ENCODE peak calls at places on chromosomes 3 and 15, in seven cellular contexts. Y, F, I, X, P, E and C are unnamed samples.

GRCh38 chr3:108472011-108472591 is 38.3 kb downstream of the MYH15 start:
- DNase-seq in I (peak), X (peak), Y (no peak), F (peak), E (no peak), P (no peak), C (no peak)

GRCh38 chr15:75198560-75199346 is 2.9 kb upstream of the C15orf39 start:
- DNase-seq in P (peak), I (no peak), Y (peak), E (no peak), X (peak), F (peak), C (peak)

GRCh38 chr3:4426782-4427344 is 40.2 kb downstream of the SUMF1 start:
- DNase-seq in Y (peak), P (peak), X (peak), E (no peak), I (peak), F (peak), C (peak)

GRCh38 chr3:112813016-112813415 is 33.6 kb downstream of the CD200R1L start:
- DNase-seq in E (no peak), Y (no peak), F (no peak), I (no peak), P (no peak), X (no peak), C (no peak)

GRCh38 chr3:48784426-48785120 is 63.1 kb downstream of the PRKAR2A start:
- DNase-seq in X (peak), E (no peak), I (no peak), F (no peak), P (no peak), Y (no peak), C (no peak)

GRCh38 chr15:75007216-75007615 is 11.9 kb downstream of the SCAMP5 start:
- DNase-seq in P (no peak), E (no peak), Y (no peak), I (no peak), X (no peak), F (no peak), C (no peak)

GRCh38 chr3:150022406-150023238 is 51.9 kb upstream of the PFN2 start:
- DNase-seq in P (no peak), F (no peak), X (no peak), Y (peak), E (no peak), I (peak), C (no peak)

GRCh38 chr3:38579146-38579545 is 70.3 kb downstream of the SCN5A start:
- DNase-seq in I (no peak), X (no peak), P (peak), Y (no peak), E (no peak), F (no peak), C (no peak)

GRCh38 chr3:6644070-6644929 is 216.6 kb upstream of the GRM7 start:
- DNase-seq in I (no peak), F (no peak), E (no peak), Y (peak), X (no peak), P (peak), C (no peak)

GRCh38 chr3:14138878-14139659 is 14.2 kb downstream of the TMEM43 start:
- DNase-seq in I (no peak), E (no peak), Y (no peak), P (no peak), X (no peak), F (no peak), C (no peak)

GRCh38 chr3:43691120-43692002 is 623 bp downstream of the ABHD5 start:
- DNase-seq in I (peak), E (peak), F (peak), X (peak), P (peak), Y (no peak), C (peak)

GRCh38 chr15:98751767-98752166 is 103.4 kb downstream of the IGF1R start:
- DNase-seq in E (no peak), I (no peak), F (no peak), X (no peak), Y (no peak), P (no peak), C (no peak)

GRCh38 chr15:33160581-33161165 is 33.8 kb downstream of the FMN1 start:
- DNase-seq in P (peak), E (no peak), X (no peak), Y (no peak), F (no peak), I (no peak), C (no peak)

GRCh38 chr15:42405876-42406482 is 46.7 kb downstream of the CAPN3 start:
- DNase-seq in X (no peak), I (no peak), Y (no peak), F (no peak), P (no peak), E (no peak), C (no peak)

GRCh38 chr15:48298914-48299313 is 32.3 kb upstream of the DUT start:
- DNase-seq in Y (no peak), I (no peak), P (no peak), X (no peak), E (no peak), F (no peak), C (no peak)

GRCh38 chr3:73509812-73510211 is 114.9 kb downstream of the PDZRN3 start:
- DNase-seq in P (no peak), Y (no peak), F (no peak), X (peak), E (no peak), I (no peak), C (no peak)

GRCh38 chr15:85751731-85752421 is 42.8 kb downstream of the KLHL25 start:
- DNase-seq in X (no peak), Y (no peak), E (peak), I (no peak), F (no peak), P (no peak), C (no peak)

GRCh38 chr15:59676565-59676964 is 12.6 kb downstream of the BNIP2 start:
- DNase-seq in I (no peak), X (no peak), F (no peak), P (no peak), E (no peak), Y (no peak), C (no peak)

GRCh38 chr15:61796056-61796455 is 264.2 kb downstream of the VPS13C start:
- DNase-seq in Y (no peak), F (no peak), X (peak), I (no peak), P (no peak), E (no peak), C (no peak)

GRCh38 chr3:187210555-187211327 is 13.5 kb downstream of the RTP1 start:
- DNase-seq in E (no peak), I (no peak), P (no peak), Y (no peak), X (no peak), F (no peak), C (no peak)

GRCh38 chr3:141413387-141414140 is 45.3 kb downstream of the ZBTB38 start:
- DNase-seq in E (no peak), F (peak), Y (no peak), P (no peak), I (no peak), X (no peak), C (no peak)

GRCh38 chr3:193262707-193263106 is 21.7 kb downstream of the PLAAT1 start:
- DNase-seq in E (no peak), I (no peak), F (no peak), P (peak), X (no peak), Y (no peak), C (no peak)

GRCh38 chr15:87944051-87944450 is 312.5 kb downstream of the NTRK3 start:
- DNase-seq in I (no peak), F (no peak), E (peak), X (no peak), P (no peak), Y (no peak), C (no peak)

GRCh38 chr3:43477600-43477999 is 144.2 kb downstream of the ANO10 start:
- DNase-seq in I (no peak), F (no peak), X (no peak), E (peak), Y (no peak), P (no peak), C (no peak)

GRCh38 chr3:195182470-195182795 is 88.5 kb downstream of the XXYLT1 start:
- DNase-seq in I (no peak), E (peak), X (peak), F (no peak), Y (no peak), P (no peak), C (no peak)

GRCh38 chr3:174218011-174218410 is 641.1 kb upstream of the NAALADL2 start:
- DNase-seq in Y (no peak), X (no peak), P (no peak), I (no peak), E (no peak), F (no peak), C (no peak)

GRCh38 chr3:157754415-157754814 is 251.2 kb upstream of the VEPH1 start:
- DNase-seq in X (no peak), F (no peak), I (no peak), E (no peak), P (no peak), Y (no peak), C (no peak)

GRCh38 chr3:10226293-10226692 is 22.0 kb upstream of the TATDN2 start:
- DNase-seq in X (no peak), P (no peak), Y (no peak), E (no peak), F (no peak), I (no peak), C (no peak)

GRCh38 chr15:74420193-74420905 is 13.4 kb downstream of the SEMA7A start:
- DNase-seq in X (no peak), I (no peak), E (no peak), Y (no peak), P (no peak), F (peak), C (no peak)

DNA sequence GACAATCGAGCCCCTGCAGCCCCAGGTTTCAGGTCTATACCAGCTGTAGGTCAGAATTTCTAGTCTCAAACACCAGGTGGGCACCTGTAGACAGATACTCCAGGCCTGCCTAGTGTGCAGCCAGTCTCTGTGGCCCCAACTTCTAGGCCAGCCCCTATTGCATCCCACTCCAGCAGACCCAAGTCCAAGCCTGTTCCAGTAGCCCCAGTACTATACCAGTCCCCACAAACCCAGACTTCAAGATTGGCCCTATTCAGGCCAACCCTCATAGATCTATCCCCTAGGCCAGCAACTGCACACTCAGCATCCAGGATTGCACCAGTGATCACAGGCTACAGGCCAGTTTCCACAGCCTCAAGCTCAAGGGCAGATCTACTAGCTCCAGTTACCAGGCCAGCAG is 344.0 kb downstream of the PYDC2 start:
- DNase-seq in Y (no peak), E (no peak), I (no peak), X (no peak), P (no peak), F (no peak), C (no peak)
- H3K27ac ChIP-seq in Y (no peak), E (no peak), I (no peak), X (no peak), P (no peak), F (no peak), C (no peak)

DNA sequence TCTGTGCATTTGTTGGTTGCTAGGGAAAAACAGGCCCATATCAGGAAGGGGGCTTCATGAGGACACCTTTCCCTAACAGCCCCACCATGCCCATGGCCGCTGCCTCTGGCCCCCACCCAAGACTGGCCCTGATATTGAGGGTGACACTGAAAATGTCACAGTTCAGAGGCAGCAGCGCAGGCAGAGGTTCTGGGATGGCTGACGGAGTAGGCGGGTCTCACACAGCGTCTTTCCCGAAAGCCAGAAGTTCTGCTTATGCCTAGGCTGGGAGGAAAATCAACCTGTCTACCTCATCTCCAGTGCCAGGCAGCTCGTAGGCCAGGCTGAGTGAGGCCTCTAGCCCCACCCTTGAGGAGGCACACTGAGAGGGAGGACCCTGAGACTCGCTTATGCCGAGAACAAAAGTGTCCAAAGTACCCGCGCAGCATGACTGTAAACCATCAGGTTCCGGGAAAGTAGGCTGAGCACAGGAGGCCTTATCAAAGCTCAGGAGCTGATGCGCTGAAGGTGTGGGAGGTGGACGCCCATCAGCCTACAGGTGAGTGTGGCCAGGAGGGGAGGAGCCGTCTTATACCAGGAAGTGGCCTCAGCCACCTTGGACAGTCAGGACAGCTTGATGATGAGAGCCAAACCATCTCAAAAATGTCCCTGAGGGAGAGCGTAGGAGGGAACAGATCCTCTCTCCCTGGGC is 27.5 kb downstream of the GRAMD2A start:
- DNase-seq in Y (no peak), X (no peak), E (no peak), I (peak), P (no peak), F (no peak), C (no peak)
- H3K27ac ChIP-seq in Y (no peak), X (no peak), E (no peak), I (peak), P (no peak), F (no peak), C (no peak)

DNA sequence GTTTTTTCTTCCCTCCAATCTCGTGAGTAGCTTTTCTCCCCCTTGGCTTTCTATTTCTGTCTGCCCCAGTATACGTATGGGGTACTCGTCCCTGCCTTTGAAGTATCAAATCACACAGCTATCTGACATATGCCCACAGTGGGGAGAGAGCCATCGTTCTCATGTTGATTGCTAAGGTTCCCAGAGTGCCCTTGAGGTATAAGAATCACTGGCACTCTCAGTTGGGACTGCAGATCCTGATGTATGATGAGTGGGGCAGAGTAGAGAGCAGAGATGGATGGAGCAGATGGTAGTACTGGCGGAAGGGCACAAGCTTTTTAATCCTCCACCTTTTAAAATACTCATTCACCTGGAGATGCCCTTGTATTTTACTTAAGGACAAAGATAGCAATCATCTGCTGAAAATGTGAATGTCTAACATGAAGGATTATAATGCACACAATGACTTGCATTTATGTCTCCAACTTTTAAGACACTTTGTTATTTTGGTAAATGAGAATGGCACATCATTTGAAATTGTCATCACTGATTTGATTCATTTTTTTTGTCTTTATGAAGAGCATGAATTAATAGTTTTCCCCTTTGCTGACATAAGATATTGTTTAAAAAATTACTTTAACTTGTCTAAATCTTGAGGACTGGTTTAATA is 239.6 kb downstream of the NR1D2 start:
- DNase-seq in F (no peak), Y (no peak), X (no peak), E (no peak), I (no peak), P (no peak), C (no peak)
- H3K27ac ChIP-seq in F (no peak), Y (no peak), X (no peak), E (no peak), I (no peak), P (no peak), C (no peak)

DNA sequence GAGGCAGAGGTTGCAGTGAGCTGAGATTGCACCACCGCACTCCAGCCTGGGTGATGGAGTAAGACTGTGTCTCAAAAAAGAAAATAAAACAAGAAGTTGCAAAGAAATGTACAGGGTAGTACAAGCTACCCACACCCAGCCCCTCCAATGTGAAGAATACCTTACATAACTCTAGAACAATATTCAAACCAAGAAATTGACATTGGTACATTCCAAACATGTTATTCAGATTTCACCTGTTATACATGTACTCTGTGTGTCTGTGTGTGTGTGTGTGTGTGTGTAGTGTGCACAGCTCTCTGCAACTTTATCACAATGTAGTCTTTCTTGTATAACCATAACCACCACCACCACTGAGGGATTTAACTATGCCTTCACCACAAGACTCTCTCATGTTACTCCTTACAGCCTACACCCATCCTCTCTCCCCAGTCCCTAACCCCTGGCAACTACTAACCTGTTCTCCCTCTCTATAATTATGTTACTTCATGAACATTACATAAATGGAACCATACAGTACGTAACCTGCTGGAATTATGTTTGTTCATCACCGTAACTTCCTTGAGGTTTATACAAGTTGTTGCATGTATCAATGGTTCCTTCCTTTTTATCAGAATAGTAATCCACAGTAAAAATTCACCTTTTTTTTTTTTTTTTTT is 16.2 kb upstream of the TJP1 start:
- DNase-seq in X (no peak), I (no peak), E (no peak), P (no peak), Y (no peak), F (no peak), C (no peak)
- H3K27ac ChIP-seq in X (no peak), I (no peak), E (no peak), P (no peak), Y (no peak), F (no peak), C (no peak)

GRCh38 chr3:185631108-185631507 is 45.0 kb downstream of the SENP2 start:
- DNase-seq in E (no peak), P (no peak), X (no peak), Y (peak), F (no peak), I (no peak), C (no peak)

GRCh38 chr3:185631508-185632206 is 45.6 kb downstream of the SENP2 start:
- DNase-seq in E (no peak), I (no peak), X (peak), P (peak), F (no peak), Y (no peak), C (no peak)

GRCh38 chr3:185629554-185630181 is 43.6 kb downstream of the SENP2 start:
- DNase-seq in E (no peak), X (no peak), F (no peak), Y (peak), P (no peak), I (no peak), C (no peak)

GRCh38 chr3:185632996-185633395 is 46.9 kb downstream of the SENP2 start:
- DNase-seq in E (no peak), Y (no peak), I (no peak), P (no peak), F (no peak), X (no peak), C (no peak)

DNA sequence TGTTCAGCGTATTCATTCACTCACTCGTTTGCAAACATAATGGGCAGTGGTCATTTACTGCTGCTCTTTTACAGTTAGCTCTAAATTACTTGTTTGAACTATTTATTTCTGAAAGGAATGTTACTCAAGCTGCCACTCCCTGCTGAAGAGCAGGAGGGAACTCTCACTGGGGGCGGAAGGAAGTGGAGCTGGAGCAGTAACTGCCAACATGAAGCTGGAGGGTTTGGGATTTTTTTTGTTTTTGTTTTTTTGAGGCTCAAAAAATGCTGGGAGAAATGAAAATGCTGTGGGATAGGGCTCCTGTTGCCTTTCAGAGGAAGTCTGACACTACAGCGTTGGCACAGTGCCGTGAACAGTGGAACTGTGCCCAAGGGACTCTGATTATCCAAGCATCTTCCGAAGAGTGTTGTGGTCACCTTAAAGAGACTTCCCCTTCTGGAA is 44.1 kb downstream of the SENP2 start:
- DNase-seq in P (no peak), E (peak), F (peak), X (peak), I (peak), Y (no peak), C (no peak)
- H3K27ac ChIP-seq in P (peak), E (peak), F (no peak), X (peak), I (peak), Y (no peak), C (no peak)